ENCODE peak calls at places on chromosome 1, in six cellular contexts. One of them, this sample, is unnamed.

GRCh38 chr1:110003747-110004428 is 19.3 kb downstream of the AHCYL1 start:
- DNase-seq in astrocyte: peak; percentile 99
- DNase-seq in SK-N-SH: no peak
- DNase-seq in IMR-90: peak; percentile 99
- DNase-seq in mesendoderm: peak; percentile 99
- DNase-seq in fibroblast of lung: peak; percentile 99
- DNase-seq in this sample: no peak

GRCh38 chr1:90114521-90115141 is 119.7 kb downstream of the ZNF326 start:
- DNase-seq in astrocyte: peak; percentile 6
- DNase-seq in fibroblast of lung: peak; percentile 33
- DNase-seq in IMR-90: peak; percentile 49
- DNase-seq in mesendoderm: peak; percentile 62
- DNase-seq in SK-N-SH: peak; percentile 22
- DNase-seq in this sample: peak; percentile 62

GRCh38 chr1:64956733-64957441 is 9.5 kb downstream of the JAK1 start:
- DNase-seq in astrocyte: no peak
- DNase-seq in SK-N-SH: no peak
- DNase-seq in IMR-90: no peak
- DNase-seq in fibroblast of lung: no peak
- DNase-seq in mesendoderm: peak; percentile 60
- DNase-seq in this sample: no peak

GRCh38 chr1:32893198-32894018 is 7.1 kb downstream of the HPCA start:
- DNase-seq in fibroblast of lung: peak; percentile 37
- DNase-seq in mesendoderm: peak; percentile 75
- DNase-seq in IMR-90: peak; percentile 20
- DNase-seq in astrocyte: peak; percentile 15
- DNase-seq in SK-N-SH: peak; percentile 68
- DNase-seq in this sample: no peak

GRCh38 chr1:36511804-36512798 is 29.4 kb upstream of the CSF3R start:
- DNase-seq in mesendoderm: no peak
- DNase-seq in IMR-90: no peak
- DNase-seq in astrocyte: no peak
- DNase-seq in fibroblast of lung: no peak
- DNase-seq in SK-N-SH: no peak
- DNase-seq in this sample: no peak

GRCh38 chr1:196997428-196997827 is 20.1 kb downstream of the CFHR5 start:
- DNase-seq in SK-N-SH: no peak
- DNase-seq in fibroblast of lung: peak; percentile 59
- DNase-seq in IMR-90: peak; percentile 56
- DNase-seq in astrocyte: peak; percentile 45
- DNase-seq in mesendoderm: peak; percentile 9
- DNase-seq in this sample: no peak

GRCh38 chr1:192476802-192477298 is 98.7 kb upstream of the RGS1 start:
- DNase-seq in IMR-90: peak; percentile 69
- DNase-seq in mesendoderm: no peak
- DNase-seq in astrocyte: peak; percentile 85
- DNase-seq in fibroblast of lung: peak; percentile 88
- DNase-seq in SK-N-SH: no peak
- DNase-seq in this sample: no peak

GRCh38 chr1:116357487-116357886 is 15.6 kb upstream of the ATP1A1 start:
- DNase-seq in IMR-90: peak; percentile 14
- DNase-seq in fibroblast of lung: no peak
- DNase-seq in SK-N-SH: no peak
- DNase-seq in mesendoderm: no peak
- DNase-seq in astrocyte: no peak
- DNase-seq in this sample: no peak

GRCh38 chr1:84749427-84749826 is 59.2 kb upstream of the SSX2IP start:
- DNase-seq in astrocyte: no peak
- DNase-seq in IMR-90: no peak
- DNase-seq in mesendoderm: no peak
- DNase-seq in fibroblast of lung: no peak
- DNase-seq in SK-N-SH: no peak
- DNase-seq in this sample: no peak

GRCh38 chr1:29166291-29166878 is 15.3 kb downstream of the SRSF4 start:
- DNase-seq in astrocyte: no peak
- DNase-seq in fibroblast of lung: no peak
- DNase-seq in IMR-90: no peak
- DNase-seq in mesendoderm: peak; percentile 44
- DNase-seq in SK-N-SH: no peak
- DNase-seq in this sample: no peak

GRCh38 chr1:20485527-20486456 is at the start of gene CAMK2N1:
- DNase-seq in IMR-90: peak; percentile 67
- DNase-seq in fibroblast of lung: peak; percentile 69
- DNase-seq in mesendoderm: peak; percentile 76
- DNase-seq in SK-N-SH: peak; percentile 89
- DNase-seq in astrocyte: peak; percentile 51
- DNase-seq in this sample: no peak

GRCh38 chr1:59833991-59834390 is 19.2 kb downstream of the HOOK1 start:
- DNase-seq in mesendoderm: no peak
- DNase-seq in fibroblast of lung: peak; percentile 5
- DNase-seq in astrocyte: no peak
- DNase-seq in SK-N-SH: no peak
- DNase-seq in IMR-90: no peak
- DNase-seq in this sample: no peak

GRCh38 chr1:35539073-35539823 is 18.0 kb downstream of the KIAA0319L start:
- DNase-seq in astrocyte: peak; percentile 37
- DNase-seq in fibroblast of lung: peak; percentile 53
- DNase-seq in mesendoderm: no peak
- DNase-seq in SK-N-SH: no peak
- DNase-seq in IMR-90: no peak
- DNase-seq in this sample: peak; percentile 26

GRCh38 chr1:159595006-159595405 is 7.4 kb downstream of the APCS start:
- DNase-seq in mesendoderm: no peak
- DNase-seq in fibroblast of lung: no peak
- DNase-seq in IMR-90: no peak
- DNase-seq in SK-N-SH: no peak
- DNase-seq in astrocyte: no peak
- DNase-seq in this sample: no peak

GRCh38 chr1:69976896-69977295 is 228.5 kb downstream of the LRRC40 start:
- DNase-seq in fibroblast of lung: peak; percentile 63
- DNase-seq in IMR-90: peak; percentile 69
- DNase-seq in mesendoderm: peak; percentile 9
- DNase-seq in astrocyte: peak; percentile 41
- DNase-seq in SK-N-SH: no peak
- DNase-seq in this sample: no peak

GRCh38 chr1:19449454-19450228 is 35.7 kb downstream of the CAPZB start:
- DNase-seq in fibroblast of lung: no peak
- DNase-seq in mesendoderm: no peak
- DNase-seq in SK-N-SH: no peak
- DNase-seq in astrocyte: no peak
- DNase-seq in IMR-90: no peak
- DNase-seq in this sample: no peak

GRCh38 chr1:160159846-160160245 is 8.4 kb downstream of the ATP1A4 start:
- DNase-seq in mesendoderm: no peak
- DNase-seq in IMR-90: no peak
- DNase-seq in astrocyte: no peak
- DNase-seq in fibroblast of lung: no peak
- DNase-seq in SK-N-SH: no peak
- DNase-seq in this sample: no peak

GRCh38 chr1:243493156-243494129 is 237.6 kb downstream of the SDCCAG8 start:
- DNase-seq in fibroblast of lung: peak; percentile 63
- DNase-seq in astrocyte: peak; percentile 51
- DNase-seq in mesendoderm: peak; percentile 34
- DNase-seq in IMR-90: peak; percentile 61
- DNase-seq in SK-N-SH: peak; percentile 61
- DNase-seq in this sample: no peak

GRCh38 chr1:105891308-105891707 is 1165.2 kb upstream of the PRMT6 start:
- DNase-seq in astrocyte: no peak
- DNase-seq in SK-N-SH: no peak
- DNase-seq in mesendoderm: no peak
- DNase-seq in fibroblast of lung: no peak
- DNase-seq in IMR-90: no peak
- DNase-seq in this sample: no peak

DNA sequence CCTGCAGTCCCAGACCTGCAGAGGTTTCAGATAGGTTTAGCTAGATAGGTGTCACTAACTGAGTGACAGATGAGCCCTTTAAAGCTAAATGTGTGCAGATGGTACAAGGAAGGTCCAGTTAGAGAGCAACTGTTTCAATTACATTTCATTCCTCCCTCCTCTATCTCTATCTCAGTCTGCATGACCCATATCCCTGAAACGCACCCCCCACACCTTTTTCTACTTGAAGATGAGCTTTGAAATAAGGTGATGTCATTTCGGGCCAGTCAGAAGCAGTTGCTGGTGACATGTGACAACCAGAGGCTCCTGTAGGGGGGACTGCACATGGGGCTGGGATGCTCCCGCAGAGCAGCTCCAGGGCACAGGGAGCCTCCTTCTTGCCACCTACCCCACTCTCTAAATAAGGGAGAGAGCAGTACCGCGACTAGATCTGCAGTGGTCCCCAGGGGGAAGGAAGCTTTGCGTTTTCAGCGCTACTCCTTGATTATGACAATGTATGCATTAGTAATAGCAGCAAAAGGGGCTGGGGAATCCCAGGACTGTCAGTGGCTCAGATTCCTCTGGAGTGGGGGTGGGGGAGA is 4.3 kb downstream of the ATP8B2 start:
- DNase-seq in mesendoderm: peak; percentile 77
- DNase-seq in astrocyte: no peak
- DNase-seq in IMR-90: no peak
- DNase-seq in fibroblast of lung: no peak
- DNase-seq in SK-N-SH: peak; percentile 26
- DNase-seq in this sample: peak; percentile 6
- H3K4me3 ChIP-seq in mesendoderm: no peak overlapping the region
- H3K4me3 ChIP-seq in astrocyte: peak overlapping the region; percentile 48
- H3K4me3 ChIP-seq in IMR-90: no peak overlapping the region
- H3K4me3 ChIP-seq in fibroblast of lung: no peak overlapping the region
- H3K4me3 ChIP-seq in SK-N-SH: no peak overlapping the region
- H3K4me3 ChIP-seq in this sample: peak overlapping the region; percentile 65

DNA sequence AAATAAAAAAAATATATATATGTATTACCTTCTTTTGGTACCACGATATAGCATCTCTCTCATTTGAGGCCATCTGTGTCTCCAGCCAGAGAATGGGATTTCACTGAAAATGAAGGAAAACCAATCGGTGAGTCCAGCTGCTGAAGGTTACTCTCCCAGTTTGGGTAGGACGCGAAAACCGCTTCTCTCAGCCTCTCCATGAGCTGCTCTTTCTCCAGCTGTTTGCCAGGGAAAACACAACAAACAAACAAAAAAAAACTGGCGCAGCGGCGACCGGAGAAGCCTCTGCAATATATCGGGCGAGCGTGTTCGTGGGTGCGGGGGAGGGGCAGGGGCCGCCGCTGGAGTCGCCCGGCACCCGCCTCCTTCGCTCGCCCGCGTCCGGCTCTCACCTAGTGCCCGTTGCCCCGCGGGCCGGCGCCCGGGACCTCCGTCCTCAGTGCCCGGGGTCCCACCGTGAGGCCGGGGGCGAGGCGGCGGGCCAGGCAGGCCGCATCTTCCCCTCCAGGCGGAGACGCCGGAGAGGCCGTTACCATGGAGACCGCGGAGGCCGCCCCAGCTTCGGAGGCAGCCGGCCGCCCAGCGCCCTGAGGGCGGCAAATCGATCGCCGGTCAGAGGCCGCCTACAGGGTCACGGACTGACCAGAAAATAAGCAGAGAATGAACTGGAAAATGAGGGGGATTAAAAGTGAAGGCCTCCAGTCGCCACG is 500 bp downstream of the PHTF1 start:
- DNase-seq in astrocyte: peak; percentile 24
- DNase-seq in SK-N-SH: peak; percentile 82
- DNase-seq in mesendoderm: peak; percentile 87
- DNase-seq in IMR-90: peak; percentile 25
- DNase-seq in fibroblast of lung: peak; percentile 48
- DNase-seq in this sample: peak; percentile 42
- H3K4me2 ChIP-seq in astrocyte: peak overlapping the region; percentile 96
- H3K4me2 ChIP-seq in SK-N-SH: peak overlapping the region; percentile 89
- H3K4me2 ChIP-seq in mesendoderm: peak overlapping the region; percentile 13
- H3K4me2 ChIP-seq in IMR-90: peak overlapping the region; percentile 91
- H3K4me2 ChIP-seq in fibroblast of lung: peak overlapping the region; percentile 98
- H3K4me2 ChIP-seq in this sample: peak overlapping the region; percentile 76

GRCh38 chr1:31788825-31789256 is 24.7 kb upstream of the ADGRB2 start:
- DNase-seq in astrocyte: peak; percentile 76
- DNase-seq in IMR-90: peak; percentile 83
- DNase-seq in fibroblast of lung: peak; percentile 80
- DNase-seq in mesendoderm: peak; percentile 71
- DNase-seq in SK-N-SH: no peak
- DNase-seq in this sample: no peak
- H3K9ac ChIP-seq in astrocyte: peak overlapping the region; percentile 81
- H3K9ac ChIP-seq in IMR-90: peak overlapping the region; percentile 2
- H3K9ac ChIP-seq in fibroblast of lung: peak overlapping the region; percentile 85
- H3K9ac ChIP-seq in mesendoderm: peak overlapping the region; percentile 63
- H3K9ac ChIP-seq in SK-N-SH: peak overlapping the region; percentile 82
- H3K9ac ChIP-seq in this sample: peak overlapping the region; percentile 95

GRCh38 chr1:3003941-3004270 is 17.4 kb upstream of the ACTRT2 start:
- DNase-seq in astrocyte: no peak
- DNase-seq in mesendoderm: no peak
- DNase-seq in SK-N-SH: no peak
- DNase-seq in fibroblast of lung: no peak
- DNase-seq in IMR-90: no peak
- DNase-seq in this sample: no peak

GRCh38 chr1:3005771-3006170 is 15.5 kb upstream of the ACTRT2 start:
- DNase-seq in astrocyte: no peak
- DNase-seq in SK-N-SH: no peak
- DNase-seq in fibroblast of lung: no peak
- DNase-seq in IMR-90: no peak
- DNase-seq in mesendoderm: no peak
- DNase-seq in this sample: no peak

GRCh38 chr1:3002349-3003038 is 18.8 kb upstream of the ACTRT2 start:
- DNase-seq in astrocyte: no peak
- DNase-seq in SK-N-SH: no peak
- DNase-seq in mesendoderm: no peak
- DNase-seq in fibroblast of lung: no peak
- DNase-seq in IMR-90: no peak
- DNase-seq in this sample: no peak

GRCh38 chr1:3003039-3003940 is 18.0 kb upstream of the ACTRT2 start:
- DNase-seq in SK-N-SH: no peak
- DNase-seq in IMR-90: no peak
- DNase-seq in mesendoderm: no peak
- DNase-seq in astrocyte: no peak
- DNase-seq in fibroblast of lung: no peak
- DNase-seq in this sample: no peak

DNA sequence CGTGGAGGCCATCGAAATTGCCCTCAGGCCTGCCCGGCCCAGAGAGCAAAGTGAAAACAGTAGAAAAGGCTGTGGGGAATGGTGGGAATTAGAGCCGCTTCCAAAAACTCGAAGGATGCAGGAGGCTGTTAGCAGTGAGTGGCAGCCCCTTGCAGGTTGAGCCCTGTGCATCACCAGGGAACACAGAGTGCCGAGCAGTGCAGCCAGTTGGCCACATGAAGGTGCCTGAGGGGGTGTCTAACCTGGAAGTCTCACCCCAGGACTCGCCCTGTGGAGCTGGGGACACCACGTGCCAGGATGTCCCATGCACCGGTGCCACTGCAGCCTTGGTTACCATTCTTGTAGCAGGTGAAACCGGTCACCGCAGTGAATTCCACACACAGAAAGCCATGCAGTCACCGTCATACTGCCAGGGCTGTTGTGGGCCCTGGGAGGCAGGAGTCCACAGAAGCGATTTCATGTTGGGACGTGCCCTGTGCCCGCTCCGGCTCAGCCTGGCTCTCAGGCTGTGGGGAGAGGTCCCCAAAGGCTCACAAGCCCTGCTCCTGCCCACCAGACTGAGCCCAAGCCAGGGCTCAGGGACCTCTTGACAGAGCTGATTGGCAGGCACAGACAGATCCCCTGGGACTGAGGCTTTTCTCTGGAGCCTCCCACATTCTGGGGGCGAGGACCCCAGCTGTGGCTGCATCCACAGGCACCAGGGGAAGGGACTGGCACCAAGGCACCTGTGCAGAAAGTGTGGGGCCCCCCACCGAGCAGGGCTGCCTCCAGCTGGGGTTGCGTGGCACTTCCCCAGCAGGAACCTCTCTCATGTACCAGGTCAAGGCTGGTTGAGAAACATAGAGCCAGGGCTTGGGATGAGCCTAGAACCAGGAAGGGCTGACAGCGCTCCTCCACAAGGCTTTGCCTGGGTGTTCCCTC is 16.7 kb upstream of the ACTRT2 start:
- DNase-seq in IMR-90: no peak
- DNase-seq in astrocyte: no peak
- DNase-seq in mesendoderm: no peak
- DNase-seq in fibroblast of lung: no peak
- DNase-seq in SK-N-SH: no peak
- DNase-seq in this sample: no peak
- H3K4me3 ChIP-seq in IMR-90: no peak overlapping the region
- H3K4me3 ChIP-seq in astrocyte: no peak overlapping the region
- H3K4me3 ChIP-seq in mesendoderm: no peak overlapping the region
- H3K4me3 ChIP-seq in fibroblast of lung: no peak overlapping the region
- H3K4me3 ChIP-seq in SK-N-SH: no peak overlapping the region
- H3K4me3 ChIP-seq in this sample: no peak overlapping the region

This sample was measured in MM.1S.